ENCODE peak calls at places on chromosomes 11 and 22, in four cellular contexts. W is GM12878, B is upper lobe of left lung, J is A549. Y is an unnamed sample.

GRCh38 chr22:39300198-39300830 is 19.1 kb downstream of the RPL3 start:
- ATAC-seq in W (peak), B (peak), J (peak), Y (peak)

GRCh38 chr11:63802637-63803414 is 10.4 kb upstream of the SPINDOC start:
- ATAC-seq in W (peak), B (no peak), J (peak), Y (no peak)

GRCh38 chr22:38298312-38299000 is 18.8 kb downstream of the CSNK1E start:
- ATAC-seq in W (peak), B (no peak), J (no peak), Y (no peak)

GRCh38 chr11:25734592-25735211 is 597.2 kb upstream of the ANO3 start:
- ATAC-seq in W (no peak), B (peak), J (no peak), Y (no peak)

GRCh38 chr22:40721266-40721665 is 42.0 kb downstream of the MCHR1 start:
- ATAC-seq in W (no peak), B (peak), J (peak), Y (no peak)

GRCh38 chr11:118935381-118935780 is 9.7 kb upstream of the BCL9L start:
- ATAC-seq in W (peak), B (no peak), J (no peak), Y (no peak)

GRCh38 chr11:64676253-64676615 is 46.8 kb downstream of the NRXN2 start:
- ATAC-seq in W (peak), B (no peak), J (no peak), Y (no peak)

GRCh38 chr11:4496555-4497248 is 14.3 kb downstream of the OR52K1 start:
- ATAC-seq in W (no peak), B (no peak), J (no peak), Y (no peak)

DNA sequence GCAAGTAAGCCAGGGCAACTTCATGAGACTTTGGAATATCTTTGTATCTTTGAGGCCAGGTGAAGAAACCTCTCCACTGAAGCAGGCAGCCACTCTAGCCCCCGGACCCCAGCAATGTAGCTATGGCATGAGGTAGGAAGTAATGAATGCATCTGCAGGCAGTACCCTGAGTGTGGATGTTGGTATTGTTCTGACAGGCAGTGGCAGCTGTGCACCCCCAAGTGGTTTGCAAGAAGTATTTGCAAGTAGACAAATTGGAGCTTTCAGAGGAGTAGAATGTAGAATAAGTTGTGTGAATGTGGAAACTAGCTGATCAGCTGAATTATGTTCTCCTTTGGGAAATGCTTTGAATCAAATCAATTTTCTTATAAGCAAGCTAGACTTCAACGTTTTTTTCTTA is 194.4 kb upstream of the PGR start:
- ATAC-seq in W (no peak), B (no peak), J (no peak), Y (no peak)
- TF ChIP-seq EP300 in W (no peak), B (no peak), J (no peak), Y (no peak)

DNA sequence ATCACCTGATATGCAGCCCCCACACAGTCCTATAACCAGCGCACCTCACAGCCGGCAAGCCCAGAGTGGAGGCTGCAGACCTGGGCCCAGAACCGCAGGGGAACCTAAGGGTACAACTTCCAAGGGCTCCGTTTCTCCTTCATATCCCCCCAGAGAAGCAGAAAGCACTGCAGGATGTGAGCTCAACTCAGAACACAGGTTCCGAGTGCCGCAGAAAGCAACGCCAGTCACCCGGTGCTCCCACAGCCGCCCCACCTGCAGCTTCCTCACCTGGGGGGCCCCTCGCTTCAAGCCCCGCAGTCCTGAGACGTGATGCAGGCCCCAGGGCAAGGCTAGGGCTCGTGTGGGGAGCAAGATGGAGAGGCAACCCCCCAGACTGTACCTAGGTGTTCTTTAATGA is 2.5 kb downstream of the TSSK2 start:
- ATAC-seq in W (no peak), B (no peak), J (no peak), Y (no peak)
- TF ChIP-seq EP300 in W (no peak), B (no peak), J (no peak), Y (no peak)

DNA sequence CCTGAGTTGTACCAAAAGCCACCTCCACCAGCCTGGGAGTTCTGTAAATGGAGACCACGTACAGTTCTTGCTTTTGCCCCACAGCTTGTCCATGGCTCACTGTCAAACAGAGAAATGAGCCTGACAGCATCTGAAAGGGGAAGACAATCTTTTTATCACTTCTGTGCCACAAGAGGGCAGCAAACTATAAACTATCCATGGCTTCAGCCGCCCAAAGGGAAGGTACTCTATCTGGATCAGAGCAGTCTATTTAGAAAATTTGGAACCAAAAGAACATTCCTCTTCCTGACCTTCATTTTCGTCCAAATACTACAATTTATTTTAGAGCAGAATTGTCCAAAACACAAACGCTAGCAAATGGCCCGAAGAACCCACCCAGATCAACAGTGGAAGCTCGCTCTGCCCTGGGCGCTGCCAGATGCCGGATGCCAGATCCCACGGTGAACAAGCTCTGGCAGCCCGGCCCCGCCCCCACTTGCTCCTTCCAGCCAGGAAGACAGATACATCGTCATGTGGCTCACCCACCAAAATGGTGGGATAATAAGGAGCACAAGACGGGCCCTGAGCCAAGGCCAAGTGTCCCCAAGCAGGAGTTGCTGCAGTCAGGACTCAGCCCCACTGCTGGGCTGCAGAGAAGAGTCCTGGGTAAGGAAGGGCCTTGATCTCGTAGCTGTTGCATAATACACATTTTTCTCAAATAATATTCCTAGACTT is 23.9 kb upstream of the SCGB1A1 start:
- ATAC-seq in W (peak), B (peak), J (peak), Y (peak)
- TF ChIP-seq EP300 in W (no peak), B (no peak), J (no peak), Y (no peak)

DNA sequence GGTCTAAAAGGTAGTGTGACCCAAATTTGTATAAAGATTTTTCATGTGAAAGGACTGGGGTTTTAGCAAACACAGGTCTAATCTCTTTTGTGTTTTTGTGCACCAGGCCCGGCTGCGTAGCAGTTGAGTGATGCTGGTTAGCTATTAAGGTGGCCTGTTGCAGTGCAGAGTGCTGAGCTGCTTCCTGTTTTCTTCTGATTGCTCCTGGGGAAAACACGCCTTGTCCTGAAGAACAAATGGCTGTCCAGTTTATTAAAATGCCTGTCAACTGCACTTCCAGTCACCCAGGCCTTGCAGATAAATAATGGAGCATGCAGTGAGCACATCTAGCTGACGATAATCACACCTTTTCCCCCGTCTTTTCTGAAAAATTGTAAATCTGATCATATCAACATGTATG is 1.8 kb downstream of the SRSF8 start:
- ATAC-seq in W (peak), B (peak), J (peak), Y (peak)
- TF ChIP-seq EP300 in W (no peak), B (no peak), J (no peak), Y (no peak)

GRCh38 chr11:10618490-10618889 is 50.0 kb upstream of the LYVE1 start:
- ATAC-seq in W (no peak), B (no peak), J (no peak), Y (peak)
- TF ChIP-seq EP300 in W (no peak), B (no peak), J (no peak), Y (peak)

DNA sequence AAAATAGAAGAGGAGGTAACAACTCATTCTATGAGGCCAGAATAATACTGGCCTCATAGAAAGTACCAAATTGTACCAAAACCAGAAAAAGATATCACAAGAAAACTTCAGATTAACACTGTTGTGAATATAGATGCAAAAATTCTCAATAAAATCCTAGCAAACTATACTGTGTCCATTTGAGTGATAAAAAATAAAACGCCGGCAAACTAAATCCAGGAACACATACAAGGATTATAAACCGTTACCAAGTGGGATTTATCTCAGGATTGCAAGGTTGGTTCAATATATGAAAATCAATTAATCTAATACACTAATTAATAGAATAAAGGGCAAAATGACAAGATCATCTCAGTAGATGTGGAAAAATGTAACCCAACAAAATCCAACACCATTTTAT is 23.6 kb upstream of the FBXO3 start:
- ATAC-seq in W (no peak), B (no peak), J (no peak), Y (no peak)
- TF ChIP-seq EP300 in W (no peak), B (no peak), J (no peak), Y (no peak)

Y was measured in gastroesophageal sphincter.